ENCODE peak calls at places on chromosomes 16 and 17, in five cellular contexts. O is neural progenitor cell, T is uterus, L is MV-4-11, Y is RWPE1. H is an unnamed sample.

GRCh38 chr16:16861546-16861945 is 482.6 kb downstream of the NPIPA7 start:
- DNase-seq in Y (peak; percentile 34), L (peak; percentile 33), T (no peak), O (peak; percentile 80), H (no peak)

GRCh38 chr17:8912060-8912981 is 44.8 kb upstream of the PIK3R6 start:
- DNase-seq in Y (no peak), O (peak; percentile 61), T (no peak), L (no peak), H (no peak)

GRCh38 chr16:6047325-6047724 is 949.7 kb upstream of the EEF2KMT start:
- DNase-seq in Y (no peak), T (no peak), L (no peak), O (no peak), H (no peak)

GRCh38 chr17:66431910-66432309 is 129.5 kb downstream of the PRKCA start:
- DNase-seq in T (peak; percentile 70), Y (peak; percentile 86), O (no peak), L (no peak), H (peak; percentile 41)

GRCh38 chr17:80850817-80851216 is 140.8 kb upstream of the CHMP6 start:
- DNase-seq in L (no peak), O (no peak), T (no peak), Y (no peak), H (no peak)

GRCh38 chr16:68790130-68790761 is 53.1 kb upstream of the TANGO6 start:
- DNase-seq in O (peak; percentile 20), L (peak; percentile 74), Y (peak; percentile 79), T (peak; percentile 24), H (peak; percentile 63)

GRCh38 chr17:70184770-70185169 is 15.4 kb downstream of the KCNJ2 start:
- DNase-seq in T (no peak), L (no peak), Y (peak; percentile 73), O (no peak), H (peak; percentile 40)

GRCh38 chr17:50318551-50319310 is 27.2 kb upstream of the XYLT2 start:
- DNase-seq in L (no peak), Y (peak; percentile 54), O (no peak), T (no peak), H (no peak)

GRCh38 chr17:58710948-58711552 is 18.6 kb downstream of the RAD51C start:
- DNase-seq in Y (peak; percentile 17), O (peak; percentile 83), L (peak; percentile 40), T (peak; percentile 21), H (no peak)

GRCh38 chr17:46167826-46168569 is 25.2 kb downstream of the KANSL1 start:
- DNase-seq in T (no peak), L (no peak), O (no peak), Y (no peak), H (no peak)

GRCh38 chr16:50314665-50315064 is 48.3 kb downstream of the ADCY7 start:
- DNase-seq in T (no peak), Y (no peak), L (no peak), O (no peak), H (no peak)

GRCh38 chr17:40350410-40351184 is 13.9 kb downstream of the GJD3 start:
- DNase-seq in Y (no peak), L (peak; percentile 17), T (no peak), O (peak; percentile 90), H (no peak)

GRCh38 chr17:59892251-59892848 is 393 bp downstream of the TUBD1 start:
- DNase-seq in L (no peak), T (no peak), Y (no peak), O (no peak), H (no peak)

GRCh38 chr16:87338155-87338765 is 21.1 kb upstream of the C16orf95 start:
- DNase-seq in T (no peak), Y (no peak), O (no peak), L (no peak), H (no peak)

GRCh38 chr17:13230908-13231307 is 213.1 kb upstream of the ELAC2 start:
- DNase-seq in Y (no peak), T (no peak), O (no peak), L (no peak), H (no peak)

GRCh38 chr17:70563301-70563820 is 394.0 kb downstream of the KCNJ2 start:
- DNase-seq in L (no peak), T (no peak), O (no peak), Y (no peak), H (no peak)

GRCh38 chr17:61583242-61583641 is 7.8 kb downstream of the NACA2 start:
- DNase-seq in L (peak; percentile 38), O (no peak), T (no peak), Y (peak; percentile 57), H (no peak)

GRCh38 chr16:57304169-57305061 is 19.9 kb upstream of the PLLP start:
- DNase-seq in Y (no peak), O (no peak), T (peak; percentile 47), L (no peak), H (no peak)

GRCh38 chr16:450800-451512 is 25.5 kb downstream of the RAB11FIP3 start:
- DNase-seq in L (no peak), O (no peak), T (no peak), Y (no peak), H (no peak)

GRCh38 chr17:39751637-39752036 is 13.9 kb downstream of the GRB7 start:
- DNase-seq in L (no peak), O (no peak), T (no peak), Y (no peak), H (no peak)

GRCh38 chr17:27569257-27569722 is 61.7 kb upstream of the LGALS9 start:
- DNase-seq in O (peak; percentile 66), L (peak; percentile 35), T (no peak), Y (no peak), H (no peak)

GRCh38 chr16:21638573-21638975 is 13.8 kb downstream of the IGSF6 start:
- DNase-seq in T (no peak), Y (peak; percentile 68), O (no peak), L (no peak), H (peak; percentile 71)

GRCh38 chr16:4693296-4693955 is at the start of gene NUDT16L1:
- DNase-seq in O (peak; percentile 99), Y (peak; percentile 97), T (peak; percentile 93), L (peak; percentile 94), H (peak; percentile 60)

GRCh38 chr17:67559381-67559966 is 158.3 kb upstream of the NOL11 start:
- DNase-seq in T (no peak), L (no peak), O (no peak), Y (no peak), H (no peak)

GRCh38 chr17:57302690-57303089 is 46.4 kb downstream of the MSI2 start:
- DNase-seq in O (no peak), Y (no peak), L (no peak), T (no peak), H (no peak)